ENCODE peak calls at places on chromosomes 2 and 18, in four cellular contexts. Q is K562, J is HepG2, K is GM12878. D is an unnamed sample.

GRCh38 chr2:130785466-130786055 is 30.2 kb downstream of the AMER3 start:
- DNase-seq in Q (no peak), J (no peak), K (no peak), D (no peak)

GRCh38 chr18:41391616-41392610 is 563.1 kb upstream of the PIK3C3 start:
- DNase-seq in Q (no peak), J (peak), K (no peak), D (peak)

GRCh38 chr2:219362524-219363164 is 25.1 kb downstream of the DNPEP start:
- DNase-seq in Q (no peak), J (no peak), K (peak), D (peak)

GRCh38 chr2:74845217-74845751 is 11.4 kb downstream of the HK2 start:
- DNase-seq in Q (no peak), J (no peak), K (no peak), D (peak)

GRCh38 chr2:46942143-46942526 is 26.5 kb upstream of the MCFD2 start:
- DNase-seq in Q (peak), J (no peak), K (no peak), D (no peak)

GRCh38 chr2:127225186-127225960 is 5.3 kb upstream of the CYP27C1 start:
- DNase-seq in Q (no peak), J (no peak), K (no peak), D (no peak)

GRCh38 chr2:240157147-240157470 is 16.7 kb upstream of the OTOS start:
- DNase-seq in Q (no peak), J (no peak), K (no peak), D (no peak)

GRCh38 chr2:45043171-45043570 is 33.9 kb upstream of the SIX2 start:
- DNase-seq in Q (no peak), J (no peak), K (no peak), D (no peak)

GRCh38 chr2:222922019-222922800 is 61.4 kb downstream of the ACSL3 start:
- DNase-seq in Q (no peak), J (no peak), K (no peak), D (no peak)

GRCh38 chr2:200484934-200485333 is 24.9 kb downstream of the KCTD18 start:
- DNase-seq in Q (no peak), J (no peak), K (no peak), D (no peak)

GRCh38 chr2:130737592-130737991 is 8.7 kb downstream of the GPR148 start:
- DNase-seq in Q (no peak), J (no peak), K (no peak), D (no peak)

GRCh38 chr2:229270551-229271410 is at the start of gene PID1:
- DNase-seq in Q (no peak), J (no peak), K (no peak), D (peak)

GRCh38 chr2:9630001-9630749 is 622 bp downstream of the YWHAQ start:
- DNase-seq in Q (no peak), J (peak), K (no peak), D (peak)

GRCh38 chr2:74603282-74604000 is 44.7 kb downstream of the M1AP start:
- DNase-seq in Q (peak), J (no peak), K (no peak), D (no peak)

GRCh38 chr2:28976584-28976983 is 4.5 kb upstream of the TOGARAM2 start:
- DNase-seq in Q (no peak), J (peak), K (no peak), D (no peak)

GRCh38 chr2:54613794-54614257 is 109.6 kb upstream of the EML6 start:
- DNase-seq in Q (no peak), J (no peak), K (no peak), D (peak)

GRCh38 chr2:40886100-40886499 is 434.2 kb upstream of the SLC8A1 start:
- DNase-seq in Q (no peak), J (no peak), K (no peak), D (no peak)

GRCh38 chr2:239814917-239815637 is 210.1 kb downstream of the NDUFA10 start:
- DNase-seq in Q (no peak), J (no peak), K (no peak), D (no peak)

GRCh38 chr18:65788373-65788772 is 37.6 kb downstream of the CDH7 start:
- DNase-seq in Q (no peak), J (peak), K (no peak), D (no peak)

GRCh38 chr2:143158500-143159262 is 29.5 kb downstream of the ARHGAP15 start:
- DNase-seq in Q (no peak), J (no peak), K (no peak), D (no peak)

GRCh38 chr2:158099716-158100115 is 2.0 kb upstream of the UPP2 start:
- DNase-seq in Q (no peak), J (peak), K (no peak), D (peak)

GRCh38 chr2:233408366-233409285 is 54.3 kb downstream of the DGKD start:
- DNase-seq in Q (no peak), J (no peak), K (no peak), D (no peak)

GRCh38 chr2:168090366-168091019 is 156.9 kb downstream of the STK39 start:
- DNase-seq in Q (no peak), J (no peak), K (peak), D (no peak)

GRCh38 chr2:238449909-238450417 is 23.2 kb downstream of the ASB1 start:
- DNase-seq in Q (no peak), J (peak), K (no peak), D (peak)

GRCh38 chr2:14492920-14493503 is 139.5 kb upstream of the LRATD1 start:
- DNase-seq in Q (no peak), J (no peak), K (no peak), D (no peak)

GRCh38 chr2:3107567-3107966 is 270.1 kb downstream of the EIPR1 start:
- DNase-seq in Q (no peak), J (no peak), K (no peak), D (no peak)
- TF ChIP-seq BHLHE40 in Q (no peak), J (no peak), K (no peak), D (no peak)

GRCh38 chr2:150555957-150556356 is 68.5 kb upstream of the RND3 start:
- DNase-seq in Q (no peak), J (no peak), K (no peak), D (no peak)
- TF ChIP-seq MAX in Q (no peak), J (no peak), K (no peak), D (no peak)

DNA sequence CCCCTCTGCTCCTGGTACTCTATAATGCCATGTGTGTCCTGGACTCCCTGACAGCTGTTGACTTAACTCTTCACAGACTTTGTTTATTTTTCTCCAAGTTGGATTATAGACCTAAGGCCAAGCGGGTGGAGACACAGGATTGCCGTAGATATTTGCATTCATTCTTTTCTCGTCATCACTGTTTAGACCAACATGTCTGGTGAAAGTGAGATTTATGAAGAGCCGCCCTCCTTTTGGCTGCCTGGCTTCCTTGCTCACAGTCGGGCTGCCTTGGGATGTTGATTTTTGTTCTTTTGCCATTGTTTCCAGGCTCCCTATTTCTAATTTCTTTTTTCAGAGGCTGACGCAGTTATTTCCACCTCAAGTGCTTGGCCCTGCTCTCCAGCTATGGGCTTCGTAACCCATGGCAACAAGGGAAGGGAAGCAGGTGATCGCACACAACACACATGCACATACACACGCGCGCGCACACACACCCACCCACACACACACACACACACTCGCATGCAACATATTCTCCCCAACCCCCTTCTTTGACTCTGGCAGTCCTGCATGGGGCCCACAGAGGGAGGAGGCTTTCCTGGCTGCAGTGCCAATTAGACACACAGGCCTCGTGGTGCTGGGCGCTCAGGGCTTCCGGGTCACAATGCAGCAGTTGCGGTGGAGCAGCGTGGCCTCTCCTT is 296.5 kb downstream of the MTX2 start:
- DNase-seq in Q (no peak), J (peak), K (no peak), D (no peak)
- TF ChIP-seq BHLHE40 in Q (no peak), J (no peak), K (no peak), D (no peak)

GRCh38 chr2:154437104-154437503 is 261.4 kb upstream of the KCNJ3 start:
- DNase-seq in Q (no peak), J (no peak), K (no peak), D (no peak)
- TF ChIP-seq MAX in Q (no peak), J (no peak), K (no peak), D (no peak)

DNA sequence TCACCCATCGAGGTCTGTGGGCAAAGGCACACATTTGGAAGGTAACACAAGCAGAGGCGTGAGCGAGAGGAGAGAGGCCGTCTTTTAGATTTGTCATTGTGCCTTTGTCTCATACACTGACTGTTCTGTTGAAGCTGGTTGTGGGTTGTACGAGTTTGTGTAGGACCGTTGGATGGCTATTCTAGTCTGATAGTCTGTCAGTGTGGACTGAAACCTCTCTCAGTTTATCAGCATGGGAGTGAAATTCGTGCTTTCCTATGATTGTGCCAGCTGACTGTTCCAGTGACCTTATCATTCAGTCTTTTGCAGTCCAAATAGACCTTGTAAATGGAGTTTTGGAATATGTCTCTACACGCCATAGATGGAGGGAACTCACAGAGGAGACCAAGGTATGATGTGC is 143.5 kb downstream of the LDLRAD4 start:
- DNase-seq in Q (no peak), J (no peak), K (no peak), D (no peak)
- TF ChIP-seq BHLHE40 in Q (no peak), J (no peak), K (no peak), D (no peak)

DNA sequence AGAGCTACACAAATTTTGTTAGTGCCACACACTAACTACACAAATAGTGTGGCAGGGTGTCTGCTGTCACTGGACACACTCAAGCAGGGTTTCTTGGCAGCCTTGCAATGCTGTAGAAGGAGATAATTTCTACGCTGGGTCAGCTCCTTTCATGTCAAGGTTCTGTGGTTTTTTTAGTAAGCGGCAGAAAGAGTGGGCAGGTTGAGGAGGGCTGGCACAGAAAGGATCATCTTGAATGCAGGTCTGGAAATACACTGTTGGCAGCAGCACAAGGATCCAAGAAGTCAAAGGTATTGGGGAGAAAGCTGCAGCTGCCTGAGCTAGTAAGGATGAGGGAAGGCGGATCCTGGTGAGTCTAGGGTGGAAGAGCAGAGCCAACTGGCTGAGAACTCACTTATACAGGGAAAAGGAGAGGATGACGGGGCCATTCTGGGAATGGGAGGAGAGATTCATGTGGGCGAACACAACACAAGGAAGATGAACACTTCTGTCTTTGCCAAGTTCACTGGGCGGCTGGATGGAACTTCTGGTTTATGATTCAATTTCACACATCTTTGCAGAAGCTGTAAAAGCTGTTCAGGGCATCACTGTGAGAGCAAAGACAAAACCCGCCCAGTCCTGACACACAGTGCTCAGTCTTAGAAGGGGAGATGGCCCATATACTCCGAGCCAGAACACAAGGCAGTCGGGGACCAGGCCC is 16.9 kb upstream of the CYRIA start:
- DNase-seq in Q (no peak), J (no peak), K (no peak), D (no peak)
- TF ChIP-seq MAX in Q (no peak), J (no peak), K (no peak), D (no peak)

GRCh38 chr2:198371329-198371728 is 566.9 kb downstream of the PLCL1 start:
- DNase-seq in Q (no peak), J (no peak), K (no peak), D (no peak)

GRCh38 chr2:198375073-198375430 is 570.7 kb downstream of the PLCL1 start:
- DNase-seq in Q (no peak), J (no peak), K (no peak), D (no peak)

GRCh38 chr2:198371902-198372611 is 567.7 kb downstream of the PLCL1 start:
- DNase-seq in Q (peak), J (no peak), K (peak), D (no peak)

GRCh38 chr2:198376677-198377076 is 572.3 kb downstream of the PLCL1 start:
- DNase-seq in Q (no peak), J (no peak), K (no peak), D (no peak)

GRCh38 chr2:198374375-198375072 is 570.1 kb downstream of the PLCL1 start:
- DNase-seq in Q (peak), J (peak), K (no peak), D (peak)
- TF ChIP-seq BHLHE40 in Q (no peak), J (no peak), K (no peak), D (no peak)

GRCh38 chr2:226837334-226837733 is 1.5 kb downstream of the RHBDD1 start:
- DNase-seq in Q (no peak), J (no peak), K (no peak), D (no peak)

GRCh38 chr2:226837787-226838603 is 2.1 kb downstream of the RHBDD1 start:
- DNase-seq in Q (peak), J (no peak), K (no peak), D (no peak)

GRCh38 chr2:226836548-226836885 is 663 bp downstream of the RHBDD1 start:
- DNase-seq in Q (no peak), J (no peak), K (no peak), D (no peak)

GRCh38 chr2:226835796-226836547 is at the start of gene RHBDD1:
- DNase-seq in Q (peak), J (peak), K (peak), D (peak)

GRCh38 chr2:226835420-226835795 is 446 bp upstream of the RHBDD1 start:
- DNase-seq in Q (peak), J (no peak), K (no peak), D (peak)
- TF ChIP-seq MAX in Q (no peak), J (no peak), K (no peak), D (no peak)

D was measured in A549.